ENCODE peak calls at places on chromosomes 6 and 20, in five cellular contexts. D is left ventricle myocardium inferior, V is SJSA1, B is fibroblast of lung, J is Karpas-422. F is an unnamed sample. For H3K4me1, the result is how much of the 10 kb centered on the place peaks cover.

GRCh38 chr6:96015321-96015790 is 418 bp upstream of the FUT9 start:
- DNase-seq in D (no peak), V (no peak), B (peak), J (no peak), F (no peak)

GRCh38 chr20:58073945-58074920 is 154.2 kb downstream of the ANKRD60 start:
- DNase-seq in D (no peak), V (peak), B (peak), J (no peak), F (peak)

GRCh38 chr6:145332001-145332400 is 403.3 kb downstream of the EPM2A start:
- DNase-seq in D (no peak), V (no peak), B (no peak), J (no peak), F (no peak)

GRCh38 chr20:56359212-56360132 is 698 bp downstream of the FAM210B start:
- DNase-seq in D (peak), V (peak), B (peak), J (no peak), F (peak)

GRCh38 chr6:33167374-33168148 is 24.7 kb downstream of the COL11A2 start:
- DNase-seq in D (no peak), V (no peak), B (no peak), J (no peak), F (no peak)

GRCh38 chr20:17227669-17228623 is 1.1 kb downstream of the PCSK2 start:
- DNase-seq in D (no peak), V (no peak), B (peak), J (no peak), F (no peak)

GRCh38 chr20:60057866-60058807 is 99.9 kb downstream of the CDH26 start:
- DNase-seq in D (peak), V (no peak), B (peak), J (no peak), F (peak)

GRCh38 chr20:44475372-44475693 is 341 bp upstream of the TTPAL start:
- DNase-seq in D (no peak), V (no peak), B (no peak), J (no peak), F (no peak)

GRCh38 chr6:64539917-64540316 is 904.3 kb downstream of the PHF3 start:
- DNase-seq in D (no peak), V (no peak), B (no peak), J (no peak), F (no peak)

DNA sequence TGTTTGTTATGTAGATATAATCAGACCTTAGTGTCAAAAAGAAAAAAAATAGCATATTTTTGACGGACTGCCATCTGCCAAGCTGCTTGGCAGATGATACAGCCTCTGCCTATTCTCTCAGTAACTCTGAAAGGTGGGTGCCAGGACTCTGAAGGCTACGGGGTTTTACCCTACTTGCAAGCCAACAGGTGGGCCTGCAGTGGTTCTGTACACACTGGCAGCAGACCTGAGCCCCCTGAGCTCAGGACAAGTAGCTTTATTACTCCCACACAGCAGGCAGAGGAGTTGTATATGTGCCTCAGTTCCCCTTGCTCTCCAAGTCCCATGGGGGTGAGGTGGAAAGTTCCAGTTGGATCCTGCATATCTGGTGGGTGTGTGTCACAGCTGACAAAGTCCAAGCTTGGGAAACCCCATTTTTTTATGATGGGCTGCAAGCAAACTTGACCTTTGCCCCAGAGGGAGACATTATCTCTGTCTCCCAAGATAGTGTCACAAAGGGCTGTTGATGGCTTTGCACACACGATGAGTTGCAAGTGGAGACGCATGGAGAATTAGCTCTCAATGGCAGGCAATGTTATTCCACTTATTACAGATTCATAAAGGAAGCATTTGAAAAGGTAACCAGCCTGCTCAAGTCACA is 20.5 kb upstream of the AFDN start:
- DNase-seq in D (no peak), V (no peak), B (no peak), J (no peak), F (no peak)
- H3K27ac ChIP-seq in D (no peak), V (no peak), B (no peak), J (no peak), F (no peak)

GRCh38 chr6:112665815-112666214 is 318.7 kb downstream of the RFPL4B start:
- DNase-seq in D (no peak), V (no peak), B (peak), J (no peak), F (no peak)
- H3K4me1 ChIP-seq in D (under half), V (under half), B (under half), J (under half), F (under half)

GRCh38 chr6:13412211-13412610 is 75.2 kb downstream of the GFOD1 start:
- DNase-seq in D (no peak), V (no peak), B (no peak), J (no peak), F (peak)
- H3K27ac ChIP-seq in D (peak), V (no peak), B (no peak), J (no peak), F (peak)

DNA sequence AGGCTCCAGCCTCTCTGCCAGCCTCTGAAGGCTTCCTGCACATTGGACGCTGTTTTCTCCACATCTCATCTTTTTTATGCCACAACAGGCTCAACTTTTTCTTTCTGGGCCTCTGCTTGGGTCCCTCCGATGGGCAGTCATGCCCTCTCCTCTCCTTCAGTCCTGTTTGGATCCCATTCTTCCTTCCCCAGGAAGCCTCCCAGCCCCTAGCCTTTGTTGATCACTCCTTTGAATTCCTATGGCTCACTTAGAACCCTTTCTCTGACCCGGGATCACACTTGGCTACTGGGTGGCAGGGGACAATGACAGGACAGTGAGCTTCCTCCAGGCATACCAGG is 4.5 kb downstream of the SLA2 start:
- DNase-seq in D (no peak), V (no peak), B (no peak), J (no peak), F (no peak)
- H3K4me1 ChIP-seq in D (under half), V (under half), B (under half), J (under half), F (under half)

DNA sequence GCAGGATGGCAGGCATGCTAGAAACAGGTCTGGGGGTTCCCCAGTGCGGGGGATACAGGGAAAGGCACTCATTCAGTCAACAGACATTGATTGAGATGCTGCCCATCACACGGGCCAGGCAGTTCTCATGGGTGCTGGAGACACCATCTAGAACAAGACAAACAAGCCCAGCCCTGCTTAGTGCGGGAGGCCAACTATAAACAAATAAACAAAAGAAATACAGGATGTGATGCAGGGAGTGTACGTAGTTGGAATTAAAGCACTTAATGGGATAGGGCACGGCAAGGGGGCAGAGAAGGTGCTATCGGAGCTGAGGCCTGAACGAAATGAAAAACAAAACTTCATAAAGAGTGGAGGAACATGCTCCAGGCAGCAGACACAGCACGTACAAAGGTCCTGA is 169.3 kb downstream of the PREX1 start:
- DNase-seq in D (no peak), V (no peak), B (no peak), J (no peak), F (no peak)
- H3K27ac ChIP-seq in D (no peak), V (no peak), B (no peak), J (no peak), F (no peak)

DNA sequence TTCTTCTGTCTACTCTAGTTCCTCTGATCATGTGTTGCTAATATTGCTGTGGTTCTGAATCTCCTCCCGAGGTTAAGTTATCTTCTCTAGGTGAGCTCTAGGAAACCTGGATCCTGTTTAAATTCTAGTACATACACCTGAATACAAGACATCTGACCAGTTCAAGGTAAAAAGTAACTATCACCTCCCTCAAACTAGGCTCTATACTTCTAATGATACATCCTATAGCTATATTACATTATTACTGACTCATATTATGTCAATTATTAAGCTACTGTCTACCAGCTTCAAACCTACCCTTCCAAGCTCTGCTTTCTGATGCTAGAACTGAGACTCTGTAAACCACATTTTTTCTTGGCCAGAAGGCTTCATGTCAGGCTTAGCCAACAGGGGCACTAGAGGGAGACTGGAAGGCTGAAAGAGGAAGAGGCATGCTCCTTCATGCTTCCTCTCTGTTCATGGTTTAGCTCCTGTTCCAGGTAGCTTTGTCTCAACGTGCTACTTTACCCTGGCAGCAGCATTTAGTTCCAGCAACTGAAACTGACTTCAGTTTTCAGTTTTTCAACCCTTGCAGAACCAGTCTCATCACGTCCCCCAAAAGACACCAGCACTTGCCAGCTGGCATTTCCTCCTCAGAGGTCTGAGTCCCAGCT is 148.4 kb upstream of the TOP1 start:
- DNase-seq in D (no peak), V (no peak), B (no peak), J (peak), F (no peak)
- H3K4me1 ChIP-seq in D (under half), V (under half), B (under half), J (under half), F (under half)

GRCh38 chr20:41672282-41672681 is 54.1 kb upstream of the CHD6 start:
- DNase-seq in D (no peak), V (peak), B (no peak), J (no peak), F (no peak)
- H3K27ac ChIP-seq in D (no peak), V (no peak), B (no peak), J (no peak), F (no peak)

GRCh38 chr6:42374027-42374669 is 77.6 kb downstream of the TRERF1 start:
- DNase-seq in D (no peak), V (no peak), B (no peak), J (no peak), F (no peak)
- H3K4me1 ChIP-seq in D (under half), V (under half), B (under half), J (half or more), F (under half)

GRCh38 chr6:169344651-169345050 is 91.0 kb upstream of the THBS2 start:
- DNase-seq in D (no peak), V (no peak), B (no peak), J (no peak), F (no peak)
- H3K27ac ChIP-seq in D (no peak), V (no peak), B (no peak), J (no peak), F (no peak)